ENCODE peak calls at places on chromosome 15, in five cellular contexts. L is stimulated activated CD4-positive, alpha-beta T cell treated with anti-CD3 and anti-CD28 coated beads, Interleukin-2, amount 100 ng/mL, for 48 hours; R is CD4-positive, alpha-beta memory T cell; E is AG08396; X is testis. Y is an unnamed sample.
A peak's percentile ranks its signal among the peaks of the same experiment; 100 is the strongest.

GRCh38 chr15:88258021-88258641 is 1.6 kb upstream of the NTRK3 start:
- DNase-seq in R (no peak), X (peak; percentile 79), E (no peak), L (no peak), Y (peak; percentile 85)

GRCh38 chr15:44712108-44713005 is 1.0 kb downstream of the B2M start:
- DNase-seq in E (peak; percentile 50), R (peak; percentile 81), X (peak; percentile 84), L (no peak), Y (peak; percentile 62)

GRCh38 chr15:43511012-43511885 is 6.2 kb upstream of the MAP1A start:
- DNase-seq in R (peak; percentile 20), L (no peak), X (peak; percentile 66), E (no peak), Y (no peak)

GRCh38 chr15:33915571-33916407 is 52.5 kb upstream of the CHRM5 start:
- DNase-seq in X (no peak), E (no peak), L (no peak), R (no peak), Y (no peak)

GRCh38 chr15:85314653-85315052 is 65.8 kb upstream of the AKAP13 start:
- DNase-seq in X (no peak), L (no peak), E (no peak), R (no peak), Y (no peak)

GRCh38 chr15:25743909-25744275 is 119.2 kb downstream of the ATP10A start:
- DNase-seq in E (no peak), X (no peak), R (no peak), L (no peak), Y (no peak)

GRCh38 chr15:22968356-22968755 is 11.8 kb downstream of the CYFIP1 start:
- DNase-seq in L (no peak), R (no peak), E (peak; percentile 75), X (no peak), Y (no peak)

GRCh38 chr15:84023636-84024035 is 211.9 kb upstream of the GOLGA6L4 start:
- DNase-seq in R (no peak), X (peak; percentile 60), L (peak; percentile 29), E (peak; percentile 16), Y (peak; percentile 3)

GRCh38 chr15:24039683-24040082 is 352.6 kb upstream of the NDN start:
- DNase-seq in E (no peak), X (no peak), L (no peak), R (no peak), Y (no peak)

GRCh38 chr15:39591896-39592315 is 11.0 kb downstream of the THBS1 start:
- DNase-seq in L (no peak), E (no peak), R (no peak), X (no peak), Y (no peak)

GRCh38 chr15:72591361-72591760 is 63.1 kb upstream of the GOLGA6B start:
- DNase-seq in E (peak; percentile 27), R (no peak), L (no peak), X (no peak), Y (no peak)

GRCh38 chr15:87827126-87827525 is 429.4 kb downstream of the NTRK3 start:
- DNase-seq in X (no peak), E (peak; percentile 39), L (no peak), R (no peak), Y (no peak)

GRCh38 chr15:81814882-81815455 is 230.8 kb downstream of the MEX3B start:
- DNase-seq in L (no peak), R (no peak), E (no peak), X (no peak), Y (no peak)

GRCh38 chr15:61367953-61368352 is 138.9 kb upstream of the RORA start:
- DNase-seq in L (no peak), X (no peak), E (no peak), R (no peak), Y (no peak)

GRCh38 chr15:80536231-80536630 is 132.0 kb downstream of the ARNT2 start:
- DNase-seq in L (no peak), E (no peak), X (no peak), R (no peak), Y (no peak)

GRCh38 chr15:97071658-97072057 is 741.2 kb downstream of the NR2F2 start:
- DNase-seq in R (no peak), X (no peak), L (no peak), E (no peak), Y (no peak)

GRCh38 chr15:43509923-43510229 is 7.5 kb upstream of the MAP1A start:
- DNase-seq in E (no peak), R (no peak), X (no peak), L (no peak), Y (no peak)

GRCh38 chr15:42549052-42549491 is 434 bp downstream of the HAUS2 start:
- DNase-seq in E (peak; percentile 34), X (peak; percentile 31), L (peak; percentile 3), R (no peak), Y (peak; percentile 20)

GRCh38 chr15:77544162-77544561 is 88.5 kb downstream of the LINGO1 start:
- DNase-seq in E (no peak), L (no peak), X (no peak), R (no peak), Y (no peak)

GRCh38 chr15:29913528-29914135 is 91.4 kb upstream of the TJP1 start:
- DNase-seq in L (no peak), X (no peak), E (no peak), R (no peak), Y (no peak)